ENCODE peak calls at places on chromosomes 7 and 10, in nine cellular contexts. I is body of pancreas, Y is suprapubic skin, V is breast epithelium, K is lower leg skin, A is right lobe of liver, W is HCT116, B is uterus, G is A549. L is an unnamed sample.

GRCh38 chr10:80462986-80463741 is 9.1 kb downstream of the TSPAN14 start:
- DNase-seq in V (no peak), W (no peak), A (no peak), G (no peak), Y (no peak), B (no peak), K (no peak), I (no peak), L (peak; percentile 59)

GRCh38 chr10:5666324-5667220 is at the start of gene ASB13:
- DNase-seq in W (peak; percentile 28), V (no peak), A (peak; percentile 89), Y (no peak), K (peak; percentile 90), I (peak; percentile 77), B (peak; percentile 52), G (peak; percentile 55), L (peak; percentile 82)

GRCh38 chr7:21355406-21355874 is 72.4 kb upstream of the SP4 start:
- DNase-seq in B (no peak), K (no peak), Y (no peak), V (no peak), I (no peak), G (no peak), A (no peak), W (no peak), L (no peak)

GRCh38 chr7:43785425-43785824 is 26.9 kb downstream of the BLVRA start:
- DNase-seq in W (no peak), Y (no peak), K (peak; percentile 65), A (no peak), G (peak; percentile 62), B (peak; percentile 85), I (no peak), V (no peak), L (peak; percentile 90)

GRCh38 chr10:113175176-113175575 is 225.1 kb downstream of the TCF7L2 start:
- DNase-seq in V (no peak), Y (no peak), G (no peak), K (no peak), A (no peak), W (no peak), B (no peak), I (no peak), L (no peak)

GRCh38 chr7:105122619-105123018 is 108.6 kb downstream of the KMT2E start:
- DNase-seq in A (no peak), W (no peak), Y (no peak), I (no peak), B (no peak), V (no peak), K (no peak), G (no peak), L (no peak)

GRCh38 chr10:126585249-126585986 is 85.1 kb downstream of the C10orf90 start:
- DNase-seq in W (no peak), K (no peak), V (no peak), Y (no peak), A (no peak), I (no peak), G (no peak), B (no peak), L (no peak)

GRCh38 chr7:98235901-98236300 is 16.1 kb downstream of the TECPR1 start:
- DNase-seq in Y (no peak), W (no peak), G (no peak), V (no peak), K (no peak), B (no peak), I (peak; percentile 13), A (no peak), L (no peak)

GRCh38 chr7:85104432-85105205 is 82.2 kb downstream of the SEMA3D start:
- DNase-seq in V (no peak), W (peak; percentile 6), K (no peak), I (no peak), G (no peak), A (no peak), B (no peak), Y (no peak), L (no peak)

GRCh38 chr10:11934262-11934661 is 108.3 kb downstream of the UPF2 start:
- DNase-seq in W (no peak), B (no peak), A (no peak), G (no peak), I (no peak), K (no peak), Y (no peak), V (no peak), L (no peak)

GRCh38 chr10:45404087-45404769 is 30.2 kb downstream of the ALOX5 start:
- DNase-seq in V (no peak), K (no peak), W (no peak), B (no peak), A (no peak), G (no peak), Y (no peak), I (no peak), L (peak; percentile 66)

GRCh38 chr7:103148131-103148993 is 537 bp downstream of the NAPEPLD start:
- DNase-seq in V (no peak), G (no peak), Y (no peak), K (no peak), W (no peak), B (no peak), I (no peak), A (no peak), L (no peak)

GRCh38 chr7:4416436-4417092 is 265.5 kb upstream of the FOXK1 start:
- DNase-seq in W (no peak), K (no peak), Y (no peak), A (no peak), I (peak; percentile 39), B (no peak), V (no peak), G (peak; percentile 35), L (no peak)

GRCh38 chr7:22569586-22570321 is 69.8 kb upstream of the STEAP1B start:
- DNase-seq in I (no peak), B (no peak), K (peak; percentile 83), A (no peak), G (no peak), W (no peak), V (no peak), Y (no peak), L (no peak)

GRCh38 chr7:37196631-37197030 is 252.0 kb downstream of the ELMO1 start:
- DNase-seq in W (no peak), B (no peak), G (no peak), A (no peak), I (no peak), V (no peak), K (no peak), Y (no peak), L (no peak)

GRCh38 chr10:69567920-69568319 is 5.3 kb downstream of the NEUROG3 start:
- DNase-seq in V (no peak), I (peak; percentile 49), B (no peak), A (peak; percentile 70), W (no peak), Y (no peak), K (peak; percentile 82), G (peak; percentile 41), L (no peak)

DNA sequence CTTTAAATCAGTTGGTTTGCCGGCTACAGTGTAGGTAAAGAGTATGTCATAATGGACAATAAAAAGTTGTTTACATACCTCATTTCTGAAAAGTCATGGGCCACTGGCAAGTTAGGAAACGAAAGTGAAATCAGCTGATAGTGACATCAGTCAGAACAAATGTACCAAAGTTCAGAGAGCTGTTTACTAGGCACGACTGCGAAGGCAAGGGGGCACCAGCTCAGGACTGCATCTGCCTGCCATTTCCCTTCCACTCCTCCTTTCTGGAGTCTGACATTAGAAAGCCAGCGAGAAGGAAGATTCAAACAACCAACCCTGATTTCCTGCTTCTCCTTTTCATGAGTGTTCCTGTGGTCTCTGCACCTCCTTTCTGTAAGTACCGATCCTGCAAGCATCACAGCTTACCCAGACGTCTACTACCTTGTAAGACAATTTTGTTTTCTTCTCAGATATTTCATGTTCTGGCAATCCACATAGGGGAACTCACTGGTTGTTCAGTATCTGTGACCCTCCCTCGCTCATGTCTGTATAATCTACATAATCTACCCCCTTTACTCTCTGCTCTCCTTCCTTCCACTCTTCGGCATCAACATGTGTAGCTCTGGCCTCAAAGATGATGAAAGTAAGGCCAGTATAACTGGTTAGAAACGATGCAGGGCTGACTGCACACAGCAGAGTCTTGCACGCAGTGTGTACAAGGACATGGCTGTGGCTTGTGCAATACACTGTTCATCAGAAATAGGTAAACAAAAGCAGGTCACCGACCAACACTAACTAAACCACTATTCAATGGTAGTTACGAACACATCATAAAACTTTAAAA is at the start of gene TMEM140:
- DNase-seq in B (peak; percentile 61), I (peak; percentile 60), W (no peak), A (peak; percentile 78), Y (no peak), G (peak; percentile 56), K (no peak), V (no peak), L (no peak)
- TF ChIP-seq POLR2A in B (peak; percentile 50), I (peak; percentile 26), W (no peak), A (peak; percentile 86), Y (peak; percentile 41), G (no peak), K (no peak), V (peak; percentile 52), L (no peak)

DNA sequence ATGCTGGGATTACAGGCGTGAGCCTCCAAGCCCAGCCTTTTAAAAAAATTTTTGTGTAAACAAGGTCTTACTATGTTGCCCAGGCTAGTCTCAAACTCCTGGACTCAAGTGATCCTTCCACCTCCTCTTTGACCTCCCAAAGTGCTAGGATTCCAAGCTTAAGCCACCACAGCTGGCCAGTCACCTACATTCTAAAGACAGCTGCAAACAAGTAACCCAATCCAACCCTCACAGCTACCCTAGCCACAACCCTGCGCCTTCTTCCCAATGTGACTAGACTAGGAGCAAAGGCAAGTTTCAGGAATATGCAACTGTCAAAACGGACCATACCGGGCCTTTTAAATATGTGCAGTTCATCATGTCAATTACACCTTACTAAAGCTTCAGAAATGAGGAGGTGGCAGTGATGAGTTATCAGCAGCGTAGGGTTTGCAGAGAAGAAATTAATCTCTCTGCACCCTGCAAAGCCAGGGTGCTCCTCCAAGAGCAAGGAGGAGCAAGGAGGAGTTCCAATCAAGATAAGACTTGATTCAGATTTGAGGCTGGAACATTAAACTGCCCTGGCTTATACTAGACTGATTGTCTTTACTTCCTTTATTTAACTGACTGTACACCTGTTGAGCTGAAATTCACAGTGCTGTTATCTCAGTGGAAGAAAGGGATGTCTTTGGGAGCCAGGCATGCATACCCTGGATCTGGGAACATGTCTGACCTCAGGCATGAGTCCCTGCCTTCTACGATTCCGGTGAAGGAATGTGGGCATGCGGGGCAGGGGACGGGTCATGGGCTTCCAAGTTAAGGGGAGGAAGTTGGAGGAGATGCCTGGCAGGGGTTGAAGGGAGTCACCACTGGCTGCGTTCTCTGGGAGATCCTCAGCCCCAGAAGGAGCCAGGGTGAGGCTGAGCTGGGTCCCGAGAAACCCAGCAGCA is 15.5 kb upstream of the TMEM120A start:
- DNase-seq in G (no peak), I (no peak), K (no peak), A (no peak), V (no peak), B (no peak), W (no peak), Y (no peak), L (peak; percentile 42)
- TF ChIP-seq POLR2A in G (no peak), I (no peak), K (no peak), A (no peak), V (no peak), B (no peak), W (no peak), Y (no peak), L (no peak)

GRCh38 chr7:158227258-158227657 is 360.4 kb downstream of the PTPRN2 start:
- DNase-seq in V (no peak), W (no peak), A (no peak), K (no peak), Y (no peak), B (no peak), G (no peak), I (no peak), L (no peak)
- TF ChIP-seq POLR2A in V (no peak), W (no peak), A (no peak), K (no peak), Y (no peak), B (no peak), G (no peak), I (no peak), L (no peak)

GRCh38 chr7:55552320-55553086 is 19.8 kb downstream of the VOPP1 start:
- DNase-seq in I (peak; percentile 29), K (no peak), Y (no peak), W (no peak), B (peak; percentile 51), G (peak; percentile 37), A (no peak), V (no peak), L (no peak)
- TF ChIP-seq POLR2A in I (no peak), K (no peak), Y (no peak), W (no peak), B (no peak), G (no peak), A (no peak), V (no peak), L (no peak)